ENCODE peak calls at places on chromosomes 12 and 14, in six cellular contexts. One of them, this sample, is unnamed.

GRCh38 chr12:55743131-55743921 is 404 bp downstream of the GDF11 start:
- DNase-seq in HCT116: no peak
- DNase-seq in neural progenitor cell: peak; percentile 95
- DNase-seq in PC-3: peak; percentile 67
- DNase-seq in fibroblast of lung: peak; percentile 70
- DNase-seq in MM.1S: peak; percentile 64
- DNase-seq in this sample: peak; percentile 47

GRCh38 chr12:51362307-51362706 is 15.8 kb upstream of the CELA1 start:
- DNase-seq in HCT116: no peak
- DNase-seq in neural progenitor cell: no peak
- DNase-seq in PC-3: no peak
- DNase-seq in fibroblast of lung: no peak
- DNase-seq in MM.1S: no peak
- DNase-seq in this sample: no peak

GRCh38 chr12:93594766-93595165 is 22.3 kb downstream of the SOCS2 start:
- DNase-seq in HCT116: no peak
- DNase-seq in neural progenitor cell: no peak
- DNase-seq in PC-3: no peak
- DNase-seq in fibroblast of lung: no peak
- DNase-seq in MM.1S: no peak
- DNase-seq in this sample: no peak

GRCh38 chr12:79687711-79688270 is 3.0 kb downstream of the PAWR start:
- DNase-seq in HCT116: no peak
- DNase-seq in neural progenitor cell: peak; percentile 48
- DNase-seq in PC-3: no peak
- DNase-seq in fibroblast of lung: no peak
- DNase-seq in MM.1S: no peak
- DNase-seq in this sample: no peak

GRCh38 chr14:101024686-101025085 is 121.2 kb upstream of the RTL1 start:
- DNase-seq in HCT116: no peak
- DNase-seq in neural progenitor cell: no peak
- DNase-seq in PC-3: no peak
- DNase-seq in fibroblast of lung: no peak
- DNase-seq in MM.1S: no peak
- DNase-seq in this sample: no peak

GRCh38 chr12:121534495-121535148 is 46.2 kb downstream of the KDM2B start:
- DNase-seq in HCT116: no peak
- DNase-seq in neural progenitor cell: peak; percentile 16
- DNase-seq in PC-3: no peak
- DNase-seq in fibroblast of lung: no peak
- DNase-seq in MM.1S: peak; percentile 25
- DNase-seq in this sample: no peak

GRCh38 chr12:20282411-20282810 is 85.9 kb upstream of the PDE3A start:
- DNase-seq in HCT116: no peak
- DNase-seq in neural progenitor cell: no peak
- DNase-seq in PC-3: no peak
- DNase-seq in fibroblast of lung: peak; percentile 1
- DNase-seq in MM.1S: no peak
- DNase-seq in this sample: peak; percentile 5

GRCh38 chr12:32902287-32902996 is 5.9 kb upstream of the PKP2 start:
- DNase-seq in HCT116: no peak
- DNase-seq in neural progenitor cell: no peak
- DNase-seq in PC-3: no peak
- DNase-seq in fibroblast of lung: no peak
- DNase-seq in MM.1S: peak; percentile 74
- DNase-seq in this sample: no peak

GRCh38 chr12:25578739-25579138 is 25.7 kb upstream of the LMNTD1 start:
- DNase-seq in HCT116: no peak
- DNase-seq in neural progenitor cell: no peak
- DNase-seq in PC-3: no peak
- DNase-seq in fibroblast of lung: no peak
- DNase-seq in MM.1S: no peak
- DNase-seq in this sample: no peak

GRCh38 chr12:108551556-108551955 is 9.4 kb downstream of the SART3 start:
- DNase-seq in HCT116: no peak
- DNase-seq in neural progenitor cell: no peak
- DNase-seq in PC-3: no peak
- DNase-seq in fibroblast of lung: peak; percentile 87
- DNase-seq in MM.1S: no peak
- DNase-seq in this sample: peak; percentile 85

GRCh38 chr12:132226604-132227003 is 82.3 kb downstream of the NOC4L start:
- DNase-seq in HCT116: no peak
- DNase-seq in neural progenitor cell: no peak
- DNase-seq in PC-3: no peak
- DNase-seq in fibroblast of lung: no peak
- DNase-seq in MM.1S: no peak
- DNase-seq in this sample: no peak

GRCh38 chr14:93619176-93619793 is 169.0 kb downstream of the PRIMA1 start:
- DNase-seq in HCT116: peak; percentile 48
- DNase-seq in neural progenitor cell: peak; percentile 71
- DNase-seq in PC-3: peak; percentile 68
- DNase-seq in fibroblast of lung: peak; percentile 34
- DNase-seq in MM.1S: peak; percentile 33
- DNase-seq in this sample: peak; percentile 23
- H2AFZ ChIP-seq in HCT116: peak overlapping the region; percentile 96
- H2AFZ ChIP-seq in neural progenitor cell: peak overlapping the region; percentile 30
- H2AFZ ChIP-seq in PC-3: peak overlapping the region; percentile 60
- H2AFZ ChIP-seq in fibroblast of lung: peak overlapping the region; percentile 20
- H2AFZ ChIP-seq in MM.1S: no peak overlapping the region
- H2AFZ ChIP-seq in this sample: peak overlapping the region; percentile 5

GRCh38 chr12:106586803-106587684 is 4.2 kb downstream of the RFX4 start:
- DNase-seq in HCT116: no peak
- DNase-seq in neural progenitor cell: peak; percentile 81
- DNase-seq in PC-3: no peak
- DNase-seq in fibroblast of lung: no peak
- DNase-seq in MM.1S: no peak
- DNase-seq in this sample: no peak
- TF ChIP-seq EZH2 in HCT116: no peak
- TF ChIP-seq EZH2 in neural progenitor cell: no peak
- TF ChIP-seq EZH2 in PC-3: peak; percentile 5
- TF ChIP-seq EZH2 in fibroblast of lung: peak; percentile 71
- TF ChIP-seq EZH2 in MM.1S: no peak
- TF ChIP-seq EZH2 in this sample: peak; percentile 31

DNA sequence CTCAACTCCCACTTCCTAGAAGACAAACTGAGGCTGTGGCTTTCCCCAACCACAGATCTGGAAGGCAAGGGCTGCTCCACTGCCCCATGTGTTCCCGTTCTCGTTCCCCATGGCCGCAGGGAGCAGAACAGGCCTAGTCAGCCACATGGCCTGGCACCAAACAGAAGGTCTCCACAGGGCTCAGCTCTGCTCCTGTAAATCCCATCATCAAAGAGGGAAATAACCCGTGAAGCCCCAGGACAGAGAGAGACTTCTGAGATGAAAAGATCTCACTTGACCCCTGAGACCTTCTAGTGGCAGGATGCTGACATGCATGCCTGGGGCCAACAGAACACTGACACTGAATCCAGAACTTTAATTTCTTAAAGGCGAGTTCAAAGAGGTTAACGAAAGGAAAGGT is 68.9 kb downstream of the BCL11B start:
- DNase-seq in HCT116: no peak
- DNase-seq in neural progenitor cell: no peak
- DNase-seq in PC-3: no peak
- DNase-seq in fibroblast of lung: no peak
- DNase-seq in MM.1S: no peak
- DNase-seq in this sample: no peak
- TF ChIP-seq CTCF in HCT116: no peak
- TF ChIP-seq CTCF in neural progenitor cell: no peak
- TF ChIP-seq CTCF in PC-3: no peak
- TF ChIP-seq CTCF in fibroblast of lung: no peak
- TF ChIP-seq CTCF in MM.1S: no peak
- TF ChIP-seq CTCF in this sample: no peak

DNA sequence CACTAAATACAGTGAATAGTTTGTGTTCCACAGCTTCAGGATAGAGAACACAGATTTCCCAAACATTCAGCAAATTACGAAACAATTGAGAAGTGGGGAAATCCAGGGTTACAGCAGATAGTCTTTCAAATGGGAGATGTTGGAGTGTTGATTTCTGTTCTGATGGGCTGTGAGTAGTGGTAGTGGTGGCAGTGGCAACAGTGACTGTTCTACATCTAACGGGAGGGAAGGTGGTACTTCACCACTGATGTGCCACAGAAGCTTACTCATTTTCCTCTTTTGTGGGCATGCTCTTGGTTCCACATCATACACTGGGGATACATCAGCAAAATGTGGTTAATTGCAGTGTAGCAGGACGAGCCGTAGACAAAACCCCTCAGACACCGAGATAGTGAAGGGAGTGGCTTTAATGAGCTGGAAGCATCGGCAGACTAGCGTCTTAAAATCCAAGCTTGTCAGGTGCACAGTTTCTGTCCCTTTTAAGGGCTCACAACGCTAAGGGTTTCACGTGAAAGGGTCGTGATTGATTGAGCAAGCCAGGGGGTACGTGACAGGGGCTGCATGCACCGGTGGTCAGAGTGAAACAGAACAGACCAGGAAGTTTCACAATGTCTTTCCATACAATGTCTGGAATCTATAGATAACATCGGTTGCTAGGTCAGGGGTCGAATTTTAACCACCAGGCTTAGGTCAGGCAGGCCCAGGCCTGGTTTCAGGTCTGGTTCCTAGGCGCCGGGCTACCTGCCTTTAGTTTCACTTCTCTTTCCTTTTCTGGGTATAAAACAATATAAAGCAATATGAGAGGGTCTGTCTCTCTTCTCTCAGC is 330.6 kb upstream of the FBXO33 start:
- DNase-seq in HCT116: no peak
- DNase-seq in neural progenitor cell: no peak
- DNase-seq in PC-3: no peak
- DNase-seq in fibroblast of lung: no peak
- DNase-seq in MM.1S: peak; percentile 53
- DNase-seq in this sample: no peak
- H2AFZ ChIP-seq in HCT116: no peak overlapping the region
- H2AFZ ChIP-seq in neural progenitor cell: no peak overlapping the region
- H2AFZ ChIP-seq in PC-3: no peak overlapping the region
- H2AFZ ChIP-seq in fibroblast of lung: no peak overlapping the region
- H2AFZ ChIP-seq in MM.1S: peak overlapping the region; percentile 27
- H2AFZ ChIP-seq in this sample: no peak overlapping the region